ENCODE peak calls at places on chromosomes 2 and 18, in four cellular contexts. T, G, E and P are unnamed samples.

GRCh38 chr18:3761266-3761665 is 311.3 kb downstream of the TGIF1 start:
- DNase-seq in G (no peak), T (no peak), E (no peak), P (no peak)

GRCh38 chr2:3265981-3266726 is 111.5 kb downstream of the EIPR1 start:
- DNase-seq in E (no peak), T (no peak), G (no peak), P (no peak)

GRCh38 chr2:131413148-131413747 is 49.3 kb upstream of the RAB6D start:
- DNase-seq in E (no peak), G (peak), T (peak), P (no peak)

GRCh38 chr2:216657086-216657855 is 24.1 kb downstream of the IGFBP2 start:
- DNase-seq in E (no peak), T (no peak), G (no peak), P (no peak)

GRCh38 chr2:18551623-18552022 is 8.8 kb downstream of the RDH14 start:
- DNase-seq in G (no peak), E (no peak), T (no peak), P (no peak)

GRCh38 chr18:39962546-39962945 is 1992.5 kb upstream of the PIK3C3 start:
- DNase-seq in E (no peak), T (no peak), G (no peak), P (no peak)

GRCh38 chr2:5673148-5673860 is 18.9 kb upstream of the SOX11 start:
- DNase-seq in T (no peak), E (no peak), G (no peak), P (no peak)

GRCh38 chr2:205752924-205753323 is 70.6 kb downstream of the NRP2 start:
- DNase-seq in E (no peak), G (no peak), T (no peak), P (no peak)

GRCh38 chr2:119012345-119013301 is 70.6 kb downstream of the MARCO start:
- DNase-seq in G (no peak), T (no peak), E (no peak), P (no peak)

GRCh38 chr2:47687856-47688255 is 95.1 kb upstream of the MSH6 start:
- DNase-seq in T (no peak), E (no peak), G (no peak), P (no peak)

GRCh38 chr2:102967451-102967850 is 205.6 kb downstream of the TMEM182 start:
- DNase-seq in T (no peak), E (no peak), G (no peak), P (no peak)

GRCh38 chr2:189549440-189549832 is 31.1 kb downstream of the SLC40A1 start:
- DNase-seq in E (no peak), T (no peak), G (no peak), P (no peak)

GRCh38 chr2:47078541-47079482 is 76.3 kb downstream of the STPG4 start:
- DNase-seq in E (no peak), G (peak), T (peak), P (no peak)

GRCh38 chr2:26503238-26503880 is 25.4 kb upstream of the OTOF start:
- DNase-seq in G (peak), E (peak), T (peak), P (peak)

GRCh38 chr2:201447116-201447515 is 4.1 kb downstream of the TRAK2 start:
- DNase-seq in E (no peak), G (no peak), T (no peak), P (no peak)
- TF ChIP-seq TAF1 in E (no peak), G (no peak), T (no peak), P (no peak)

GRCh38 chr18:61606068-61606660 is 272.9 kb downstream of the CDH20 start:
- DNase-seq in T (no peak), E (no peak), G (no peak), P (no peak)
- TF ChIP-seq TAF1 in T (no peak), E (no peak), G (no peak), P (no peak)

DNA sequence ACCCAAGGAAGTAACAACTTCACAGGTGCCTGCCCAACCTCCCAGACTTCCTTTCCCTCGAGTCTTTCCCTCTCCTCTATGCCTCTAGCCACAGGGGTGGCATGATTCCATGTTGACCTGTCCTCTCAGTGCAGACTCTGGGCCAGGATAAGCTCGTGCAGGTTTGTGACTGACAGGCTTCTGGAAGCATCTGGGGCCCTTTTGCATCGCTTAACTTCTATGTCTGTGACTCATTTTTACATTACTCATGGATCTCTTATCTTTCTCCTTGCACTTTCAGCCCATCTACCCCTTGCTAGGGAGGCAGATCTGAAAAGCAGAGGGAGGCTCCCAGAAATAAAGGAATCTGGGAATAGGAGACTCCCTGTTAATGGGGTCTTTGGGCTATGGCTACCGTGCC is 98.5 kb upstream of the RIOK3 start:
- DNase-seq in E (no peak), T (peak), G (peak), P (no peak)
- TF ChIP-seq TAF1 in E (no peak), T (no peak), G (no peak), P (no peak)

GRCh38 chr2:233379034-233379433 is 24.7 kb downstream of the DGKD start:
- DNase-seq in G (no peak), T (no peak), E (no peak), P (no peak)
- TF ChIP-seq TAF1 in G (no peak), T (no peak), E (no peak), P (no peak)

GRCh38 chr2:202201220-202202160 is 36.9 kb downstream of the SUMO1 start:
- DNase-seq in E (no peak), T (no peak), G (no peak), P (no peak)

GRCh38 chr2:202208526-202208925 is 29.9 kb downstream of the SUMO1 start:
- DNase-seq in G (no peak), E (no peak), T (no peak), P (no peak)

DNA sequence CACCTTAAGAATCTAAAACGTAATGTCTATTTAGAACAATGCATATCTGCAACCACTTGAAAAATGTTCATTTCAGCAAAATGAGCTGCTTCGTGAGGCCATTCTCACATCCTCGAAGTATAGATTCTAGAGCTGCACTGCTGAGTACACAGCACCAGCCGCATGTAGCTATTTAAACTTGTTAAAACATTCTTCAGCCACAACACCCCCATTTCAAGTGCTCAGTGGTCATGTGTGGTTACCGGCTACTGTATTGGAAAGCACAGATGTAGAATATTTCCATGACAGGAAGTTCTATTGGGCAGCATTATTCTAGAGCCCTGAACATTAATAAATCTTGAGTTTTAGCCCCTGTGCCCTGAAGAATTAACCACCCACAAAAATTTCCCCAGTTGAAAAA is 35.0 kb downstream of the SUMO1 start:
- DNase-seq in T (no peak), G (no peak), E (no peak), P (peak)
- TF ChIP-seq TAF1 in T (no peak), G (no peak), E (no peak), P (no peak)

GRCh38 chr2:135494503-135494902 is 36.5 kb downstream of the ZRANB3 start:
- DNase-seq in T (no peak), G (no peak), E (no peak), P (no peak)
- TF ChIP-seq TAF1 in T (no peak), G (no peak), E (no peak), P (no peak)

GRCh38 chr2:136135924-136136906 is 18.3 kb upstream of the CXCR4 start:
- DNase-seq in G (no peak), E (no peak), T (no peak), P (no peak)
- TF ChIP-seq TAF1 in G (no peak), E (no peak), T (no peak), P (no peak)

DNA sequence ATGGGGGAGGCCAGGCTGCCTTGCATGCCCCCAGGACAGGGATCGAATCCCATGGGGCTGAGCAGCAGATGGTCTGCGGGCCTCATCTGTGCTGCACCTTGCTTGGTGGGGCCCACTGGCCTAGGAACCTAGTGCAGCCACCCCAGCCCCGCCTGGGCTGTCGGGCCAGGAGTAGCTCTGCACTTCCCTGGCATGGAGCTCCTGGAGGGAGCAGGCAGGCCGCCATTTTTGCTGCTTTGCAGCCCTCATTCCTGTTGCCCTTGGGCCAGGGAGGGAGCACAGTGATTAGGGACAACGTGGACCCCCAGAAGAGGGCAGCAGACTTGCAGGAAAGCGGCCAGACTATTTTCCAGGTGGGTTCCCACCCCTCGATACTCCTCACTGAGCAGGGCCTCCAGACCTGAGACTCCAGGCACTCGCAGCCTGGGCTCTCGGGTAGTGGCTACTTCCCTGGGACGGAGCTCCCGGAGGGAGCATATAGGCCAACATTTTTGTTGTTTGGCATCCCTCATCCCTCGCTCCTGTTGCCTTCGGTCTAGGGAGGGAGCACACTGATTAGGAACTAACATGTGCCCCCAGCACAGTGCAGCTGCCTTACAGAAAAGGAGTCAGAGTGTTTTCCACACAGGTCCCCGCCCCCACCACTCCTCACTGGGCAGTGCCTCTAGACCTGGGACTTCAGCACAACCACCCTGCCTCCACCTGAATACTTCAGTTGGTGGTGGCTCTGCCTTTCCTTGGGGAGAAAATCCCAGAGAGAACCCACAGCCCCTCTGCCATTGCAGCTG is 99.5 kb downstream of the MAIP1 start:
- DNase-seq in T (peak), G (peak), E (no peak), P (no peak)
- TF ChIP-seq TAF1 in T (no peak), G (no peak), E (no peak), P (no peak)